ENCODE peak calls at places on chromosomes 3 and 15, in five cellular contexts. Q is IMR-90, W is GM12865, J is OCI-LY7, V is astrocyte of the spinal cord. O is an unnamed sample.

GRCh38 chr3:64805980-64806379 is 118.2 kb upstream of the ADAMTS9 start:
- DNase-seq in Q (no peak), W (no peak), J (no peak), V (no peak), O (no peak)

GRCh38 chr15:90241343-90242192 is 7.6 kb downstream of the GDPGP1 start:
- DNase-seq in Q (no peak), W (no peak), J (no peak), V (no peak), O (no peak)

GRCh38 chr3:22713936-22714335 is 489.2 kb upstream of the UBE2E2 start:
- DNase-seq in Q (peak; percentile 4), W (no peak), J (no peak), V (peak; percentile 79), O (peak; percentile 93)

GRCh38 chr3:8540456-8540855 is 38.8 kb downstream of the LMCD1 start:
- DNase-seq in Q (no peak), W (no peak), J (no peak), V (no peak), O (no peak)

GRCh38 chr3:173410836-173411235 is 13.3 kb downstream of the NLGN1 start:
- DNase-seq in Q (no peak), W (no peak), J (no peak), V (no peak), O (no peak)

GRCh38 chr15:66014639-66015182 is 145.4 kb downstream of the RAB11A start:
- DNase-seq in Q (no peak), W (peak; percentile 18), J (peak; percentile 48), V (no peak), O (no peak)

GRCh38 chr3:98855811-98856400 is 45.6 kb downstream of the DCBLD2 start:
- DNase-seq in Q (peak; percentile 94), W (no peak), J (no peak), V (peak; percentile 91), O (peak; percentile 94)

GRCh38 chr3:68089572-68089991 is 435.2 kb upstream of the SUCLG2 start:
- DNase-seq in Q (peak; percentile 9), W (no peak), J (no peak), V (peak; percentile 33), O (no peak)

GRCh38 chr3:173977747-173978146 is 580.2 kb downstream of the NLGN1 start:
- DNase-seq in Q (peak; percentile 81), W (no peak), J (no peak), V (peak; percentile 58), O (no peak)

GRCh38 chr15:87816016-87816415 is 440.5 kb downstream of the NTRK3 start:
- DNase-seq in Q (peak; percentile 29), W (no peak), J (no peak), V (peak; percentile 22), O (no peak)

GRCh38 chr3:178498866-178499265 is 37.4 kb upstream of the KCNMB2 start:
- DNase-seq in Q (no peak), W (no peak), J (no peak), V (no peak), O (no peak)

GRCh38 chr3:182460303-182460702 is 333.0 kb upstream of the ATP11B start:
- DNase-seq in Q (no peak), W (no peak), J (no peak), V (no peak), O (no peak)

GRCh38 chr3:72950801-72951200 is 45.8 kb upstream of the PPP4R2 start:
- DNase-seq in Q (no peak), W (no peak), J (no peak), V (no peak), O (no peak)

GRCh38 chr3:129312021-129312639 is 33.5 kb downstream of the HMCES start:
- DNase-seq in Q (peak; percentile 55), W (no peak), J (no peak), V (peak; percentile 11), O (no peak)

GRCh38 chr3:196281962-196282361 is 5.6 kb downstream of the PCYT1A start:
- DNase-seq in Q (no peak), W (no peak), J (no peak), V (no peak), O (no peak)
- H3K4me3 ChIP-seq in Q (no peak overlapping the region), W (no peak overlapping the region), J (no peak overlapping the region), V (no peak overlapping the region), O (no peak overlapping the region)

GRCh38 chr3:126432901-126433480 is 38.3 kb downstream of the CFAP100 start:
- DNase-seq in Q (no peak), W (no peak), J (no peak), V (no peak), O (no peak)
- TF ChIP-seq CTCF in Q (no peak), W (no peak), J (no peak), V (no peak), O (no peak)

GRCh38 chr3:1700650-1701049 is 398.0 kb upstream of the CNTN4 start:
- DNase-seq in Q (no peak), W (no peak), J (no peak), V (no peak), O (no peak)
- H3K4me3 ChIP-seq in Q (no peak overlapping the region), W (no peak overlapping the region), J (no peak overlapping the region), V (no peak overlapping the region), O (no peak overlapping the region)

GRCh38 chr3:25783661-25784512 is 644 bp upstream of the NGLY1 start:
- DNase-seq in Q (peak; percentile 18), W (peak; percentile 46), J (peak; percentile 73), V (peak; percentile 46), O (peak; percentile 45)
- TF ChIP-seq CTCF in Q (no peak), W (no peak), J (no peak), V (no peak), O (no peak)

GRCh38 chr15:75677601-75678323 is 30.1 kb downstream of the SNX33 start:
- DNase-seq in Q (no peak), W (no peak), J (no peak), V (no peak), O (no peak)

GRCh38 chr15:75674366-75674765 is 26.7 kb downstream of the SNX33 start:
- DNase-seq in Q (no peak), W (no peak), J (no peak), V (no peak), O (no peak)

GRCh38 chr15:75673426-75674247 is 25.9 kb downstream of the SNX33 start:
- DNase-seq in Q (peak; percentile 70), W (no peak), J (no peak), V (peak; percentile 66), O (peak; percentile 88)

GRCh38 chr15:75676688-75677475 is 29.2 kb downstream of the SNX33 start:
- DNase-seq in Q (no peak), W (no peak), J (no peak), V (no peak), O (no peak)

GRCh38 chr15:75675579-75676404 is 28.1 kb downstream of the SNX33 start:
- DNase-seq in Q (no peak), W (no peak), J (no peak), V (no peak), O (no peak)
- H3K4me3 ChIP-seq in Q (no peak overlapping the region), W (no peak overlapping the region), J (no peak overlapping the region), V (no peak overlapping the region), O (no peak overlapping the region)

GRCh38 chr3:23761440-23761896 is 44.3 kb upstream of the UBE2E1 start:
- DNase-seq in Q (peak; percentile 55), W (peak; percentile 75), J (peak; percentile 79), V (peak; percentile 28), O (peak; percentile 79)
- TF ChIP-seq CTCF in Q (peak; percentile 48), W (peak; percentile 46), J (peak; percentile 75), V (peak; percentile 40), O (peak; percentile 75)

O was measured in choroid plexus epithelial cell.